ENCODE peak calls at places on chromosomes 6 and 20, in seven cellular contexts. One of them, this sample, is unnamed.

GRCh38 chr6:106910999-106911949 is 63.3 kb downstream of the CD24 start:
- DNase-seq in ecto neural progenitor cell: no peak
- DNase-seq in DMS153: peak
- DNase-seq in NCI-H446: peak
- DNase-seq in stimulated activated CD4-positive, alpha-beta T cell treated with anti-CD3 and anti-CD28 coated beads, Interleukin-4, amount 100 ng/mL, for 48 hours: no peak
- DNase-seq in activated CD4-positive, alpha-beta T cell treated with anti-CD3 and anti-CD28 coated beads, Interleukin-2, amount 50 U/mL, for 1 hour: no peak
- DNase-seq in stimulated activated CD8-positive, alpha-beta memory T cell treated with anti-CD3 and anti-CD28 coated beads, Interleukin-12 subunit alpha, Interleukin-12 subunit beta, amount 100 ng/mL, for 4 hours: no peak
- DNase-seq in this sample: no peak

GRCh38 chr20:31523361-31524283 is 9.4 kb downstream of the HM13 start:
- DNase-seq in ecto neural progenitor cell: no peak
- DNase-seq in DMS153: no peak
- DNase-seq in NCI-H446: no peak
- DNase-seq in stimulated activated CD4-positive, alpha-beta T cell treated with anti-CD3 and anti-CD28 coated beads, Interleukin-4, amount 100 ng/mL, for 48 hours: no peak
- DNase-seq in activated CD4-positive, alpha-beta T cell treated with anti-CD3 and anti-CD28 coated beads, Interleukin-2, amount 50 U/mL, for 1 hour: no peak
- DNase-seq in stimulated activated CD8-positive, alpha-beta memory T cell treated with anti-CD3 and anti-CD28 coated beads, Interleukin-12 subunit alpha, Interleukin-12 subunit beta, amount 100 ng/mL, for 4 hours: no peak
- DNase-seq in this sample: no peak

GRCh38 chr20:51526754-51527153 is 15.8 kb downstream of the NFATC2 start:
- DNase-seq in ecto neural progenitor cell: no peak
- DNase-seq in DMS153: peak
- DNase-seq in NCI-H446: no peak
- DNase-seq in stimulated activated CD4-positive, alpha-beta T cell treated with anti-CD3 and anti-CD28 coated beads, Interleukin-4, amount 100 ng/mL, for 48 hours: no peak
- DNase-seq in activated CD4-positive, alpha-beta T cell treated with anti-CD3 and anti-CD28 coated beads, Interleukin-2, amount 50 U/mL, for 1 hour: no peak
- DNase-seq in stimulated activated CD8-positive, alpha-beta memory T cell treated with anti-CD3 and anti-CD28 coated beads, Interleukin-12 subunit alpha, Interleukin-12 subunit beta, amount 100 ng/mL, for 4 hours: no peak
- DNase-seq in this sample: no peak

GRCh38 chr20:17379651-17380050 is 151.5 kb downstream of the BFSP1 start:
- DNase-seq in ecto neural progenitor cell: no peak
- DNase-seq in DMS153: no peak
- DNase-seq in NCI-H446: no peak
- DNase-seq in stimulated activated CD4-positive, alpha-beta T cell treated with anti-CD3 and anti-CD28 coated beads, Interleukin-4, amount 100 ng/mL, for 48 hours: no peak
- DNase-seq in activated CD4-positive, alpha-beta T cell treated with anti-CD3 and anti-CD28 coated beads, Interleukin-2, amount 50 U/mL, for 1 hour: no peak
- DNase-seq in stimulated activated CD8-positive, alpha-beta memory T cell treated with anti-CD3 and anti-CD28 coated beads, Interleukin-12 subunit alpha, Interleukin-12 subunit beta, amount 100 ng/mL, for 4 hours: no peak
- DNase-seq in this sample: no peak

GRCh38 chr6:104633125-104633524 is 226.6 kb downstream of the HACE1 start:
- DNase-seq in ecto neural progenitor cell: no peak
- DNase-seq in DMS153: no peak
- DNase-seq in NCI-H446: no peak
- DNase-seq in stimulated activated CD4-positive, alpha-beta T cell treated with anti-CD3 and anti-CD28 coated beads, Interleukin-4, amount 100 ng/mL, for 48 hours: no peak
- DNase-seq in activated CD4-positive, alpha-beta T cell treated with anti-CD3 and anti-CD28 coated beads, Interleukin-2, amount 50 U/mL, for 1 hour: no peak
- DNase-seq in stimulated activated CD8-positive, alpha-beta memory T cell treated with anti-CD3 and anti-CD28 coated beads, Interleukin-12 subunit alpha, Interleukin-12 subunit beta, amount 100 ng/mL, for 4 hours: no peak
- DNase-seq in this sample: no peak

GRCh38 chr6:156899071-156899470 is 121.9 kb downstream of the ARID1B start:
- DNase-seq in ecto neural progenitor cell: no peak
- DNase-seq in DMS153: no peak
- DNase-seq in NCI-H446: no peak
- DNase-seq in stimulated activated CD4-positive, alpha-beta T cell treated with anti-CD3 and anti-CD28 coated beads, Interleukin-4, amount 100 ng/mL, for 48 hours: no peak
- DNase-seq in activated CD4-positive, alpha-beta T cell treated with anti-CD3 and anti-CD28 coated beads, Interleukin-2, amount 50 U/mL, for 1 hour: no peak
- DNase-seq in stimulated activated CD8-positive, alpha-beta memory T cell treated with anti-CD3 and anti-CD28 coated beads, Interleukin-12 subunit alpha, Interleukin-12 subunit beta, amount 100 ng/mL, for 4 hours: no peak
- DNase-seq in this sample: no peak

GRCh38 chr20:17381701-17382100 is 149.5 kb downstream of the BFSP1 start:
- DNase-seq in ecto neural progenitor cell: no peak
- DNase-seq in DMS153: no peak
- DNase-seq in NCI-H446: peak
- DNase-seq in stimulated activated CD4-positive, alpha-beta T cell treated with anti-CD3 and anti-CD28 coated beads, Interleukin-4, amount 100 ng/mL, for 48 hours: no peak
- DNase-seq in activated CD4-positive, alpha-beta T cell treated with anti-CD3 and anti-CD28 coated beads, Interleukin-2, amount 50 U/mL, for 1 hour: no peak
- DNase-seq in stimulated activated CD8-positive, alpha-beta memory T cell treated with anti-CD3 and anti-CD28 coated beads, Interleukin-12 subunit alpha, Interleukin-12 subunit beta, amount 100 ng/mL, for 4 hours: no peak
- DNase-seq in this sample: no peak

GRCh38 chr20:3628502-3629314 is 34.5 kb downstream of the GFRA4 start:
- DNase-seq in ecto neural progenitor cell: no peak
- DNase-seq in DMS153: no peak
- DNase-seq in NCI-H446: no peak
- DNase-seq in stimulated activated CD4-positive, alpha-beta T cell treated with anti-CD3 and anti-CD28 coated beads, Interleukin-4, amount 100 ng/mL, for 48 hours: no peak
- DNase-seq in activated CD4-positive, alpha-beta T cell treated with anti-CD3 and anti-CD28 coated beads, Interleukin-2, amount 50 U/mL, for 1 hour: no peak
- DNase-seq in stimulated activated CD8-positive, alpha-beta memory T cell treated with anti-CD3 and anti-CD28 coated beads, Interleukin-12 subunit alpha, Interleukin-12 subunit beta, amount 100 ng/mL, for 4 hours: no peak
- DNase-seq in this sample: no peak

GRCh38 chr20:2991532-2991931 is 51.9 kb upstream of the GNRH2 start:
- DNase-seq in ecto neural progenitor cell: no peak
- DNase-seq in DMS153: no peak
- DNase-seq in NCI-H446: no peak
- DNase-seq in stimulated activated CD4-positive, alpha-beta T cell treated with anti-CD3 and anti-CD28 coated beads, Interleukin-4, amount 100 ng/mL, for 48 hours: no peak
- DNase-seq in activated CD4-positive, alpha-beta T cell treated with anti-CD3 and anti-CD28 coated beads, Interleukin-2, amount 50 U/mL, for 1 hour: no peak
- DNase-seq in stimulated activated CD8-positive, alpha-beta memory T cell treated with anti-CD3 and anti-CD28 coated beads, Interleukin-12 subunit alpha, Interleukin-12 subunit beta, amount 100 ng/mL, for 4 hours: no peak
- DNase-seq in this sample: no peak

GRCh38 chr20:34956751-34957472 is 1.2 kb downstream of the MYH7B start:
- DNase-seq in ecto neural progenitor cell: no peak
- DNase-seq in DMS153: no peak
- DNase-seq in NCI-H446: no peak
- DNase-seq in stimulated activated CD4-positive, alpha-beta T cell treated with anti-CD3 and anti-CD28 coated beads, Interleukin-4, amount 100 ng/mL, for 48 hours: no peak
- DNase-seq in activated CD4-positive, alpha-beta T cell treated with anti-CD3 and anti-CD28 coated beads, Interleukin-2, amount 50 U/mL, for 1 hour: no peak
- DNase-seq in stimulated activated CD8-positive, alpha-beta memory T cell treated with anti-CD3 and anti-CD28 coated beads, Interleukin-12 subunit alpha, Interleukin-12 subunit beta, amount 100 ng/mL, for 4 hours: no peak
- DNase-seq in this sample: no peak

GRCh38 chr6:74510878-74511277 is 695.0 kb downstream of the COL12A1 start:
- DNase-seq in ecto neural progenitor cell: no peak
- DNase-seq in DMS153: no peak
- DNase-seq in NCI-H446: no peak
- DNase-seq in stimulated activated CD4-positive, alpha-beta T cell treated with anti-CD3 and anti-CD28 coated beads, Interleukin-4, amount 100 ng/mL, for 48 hours: no peak
- DNase-seq in activated CD4-positive, alpha-beta T cell treated with anti-CD3 and anti-CD28 coated beads, Interleukin-2, amount 50 U/mL, for 1 hour: no peak
- DNase-seq in stimulated activated CD8-positive, alpha-beta memory T cell treated with anti-CD3 and anti-CD28 coated beads, Interleukin-12 subunit alpha, Interleukin-12 subunit beta, amount 100 ng/mL, for 4 hours: no peak
- DNase-seq in this sample: no peak

GRCh38 chr6:45474376-45474775 is 96.6 kb upstream of the SUPT3H start:
- DNase-seq in ecto neural progenitor cell: no peak
- DNase-seq in DMS153: no peak
- DNase-seq in NCI-H446: no peak
- DNase-seq in stimulated activated CD4-positive, alpha-beta T cell treated with anti-CD3 and anti-CD28 coated beads, Interleukin-4, amount 100 ng/mL, for 48 hours: no peak
- DNase-seq in activated CD4-positive, alpha-beta T cell treated with anti-CD3 and anti-CD28 coated beads, Interleukin-2, amount 50 U/mL, for 1 hour: no peak
- DNase-seq in stimulated activated CD8-positive, alpha-beta memory T cell treated with anti-CD3 and anti-CD28 coated beads, Interleukin-12 subunit alpha, Interleukin-12 subunit beta, amount 100 ng/mL, for 4 hours: no peak
- DNase-seq in this sample: no peak

GRCh38 chr20:22374066-22374465 is 210.3 kb downstream of the FOXA2 start:
- DNase-seq in ecto neural progenitor cell: no peak
- DNase-seq in DMS153: no peak
- DNase-seq in NCI-H446: no peak
- DNase-seq in stimulated activated CD4-positive, alpha-beta T cell treated with anti-CD3 and anti-CD28 coated beads, Interleukin-4, amount 100 ng/mL, for 48 hours: no peak
- DNase-seq in activated CD4-positive, alpha-beta T cell treated with anti-CD3 and anti-CD28 coated beads, Interleukin-2, amount 50 U/mL, for 1 hour: no peak
- DNase-seq in stimulated activated CD8-positive, alpha-beta memory T cell treated with anti-CD3 and anti-CD28 coated beads, Interleukin-12 subunit alpha, Interleukin-12 subunit beta, amount 100 ng/mL, for 4 hours: no peak
- DNase-seq in this sample: no peak

GRCh38 chr20:21229163-21229562 is 74.0 kb upstream of the XRN2 start:
- DNase-seq in ecto neural progenitor cell: no peak
- DNase-seq in DMS153: no peak
- DNase-seq in NCI-H446: no peak
- DNase-seq in stimulated activated CD4-positive, alpha-beta T cell treated with anti-CD3 and anti-CD28 coated beads, Interleukin-4, amount 100 ng/mL, for 48 hours: no peak
- DNase-seq in activated CD4-positive, alpha-beta T cell treated with anti-CD3 and anti-CD28 coated beads, Interleukin-2, amount 50 U/mL, for 1 hour: no peak
- DNase-seq in stimulated activated CD8-positive, alpha-beta memory T cell treated with anti-CD3 and anti-CD28 coated beads, Interleukin-12 subunit alpha, Interleukin-12 subunit beta, amount 100 ng/mL, for 4 hours: no peak
- DNase-seq in this sample: no peak

GRCh38 chr20:7155282-7155681 is 387.8 kb downstream of the BMP2 start:
- DNase-seq in ecto neural progenitor cell: no peak
- DNase-seq in DMS153: peak
- DNase-seq in NCI-H446: no peak
- DNase-seq in stimulated activated CD4-positive, alpha-beta T cell treated with anti-CD3 and anti-CD28 coated beads, Interleukin-4, amount 100 ng/mL, for 48 hours: no peak
- DNase-seq in activated CD4-positive, alpha-beta T cell treated with anti-CD3 and anti-CD28 coated beads, Interleukin-2, amount 50 U/mL, for 1 hour: no peak
- DNase-seq in stimulated activated CD8-positive, alpha-beta memory T cell treated with anti-CD3 and anti-CD28 coated beads, Interleukin-12 subunit alpha, Interleukin-12 subunit beta, amount 100 ng/mL, for 4 hours: no peak
- DNase-seq in this sample: no peak

This sample was measured in stimulated activated effector memory CD8-positive, alpha-beta T cell treated with anti-CD3 and anti-CD28 coated beads, Interleukin-12 subunit alpha, Interleukin-12 subunit beta, amount 100 ng/mL, for 72 hours.